ENCODE peak calls at places on chromosomes 2 and 18, in seven cellular contexts. One of them, this sample, is unnamed.
A peak's percentile ranks its signal among the peaks of the same experiment; 100 is the strongest.

GRCh38 chr2:177397501-177398289 is 5.1 kb downstream of the AGPS start:
- DNase-seq in AG09319: peak; percentile 31
- DNase-seq in foreskin fibroblast: peak; percentile 76
- DNase-seq in SK-N-SH: no peak
- DNase-seq in tibial nerve: no peak
- DNase-seq in psoas muscle: no peak
- DNase-seq in activated B cell treated with CpG ODN at 0.5 μM for 24 hours: no peak
- DNase-seq in this sample: no peak

GRCh38 chr2:156867201-156867600 is 390.3 kb upstream of the GALNT5 start:
- DNase-seq in AG09319: no peak
- DNase-seq in foreskin fibroblast: no peak
- DNase-seq in SK-N-SH: no peak
- DNase-seq in tibial nerve: no peak
- DNase-seq in psoas muscle: no peak
- DNase-seq in activated B cell treated with CpG ODN at 0.5 μM for 24 hours: no peak
- DNase-seq in this sample: no peak

GRCh38 chr2:239193426-239193825 is 207.4 kb downstream of the HDAC4 start:
- DNase-seq in AG09319: no peak
- DNase-seq in foreskin fibroblast: no peak
- DNase-seq in SK-N-SH: no peak
- DNase-seq in tibial nerve: no peak
- DNase-seq in psoas muscle: no peak
- DNase-seq in activated B cell treated with CpG ODN at 0.5 μM for 24 hours: no peak
- DNase-seq in this sample: no peak

GRCh38 chr2:67070826-67071225 is 326.3 kb upstream of the ETAA1 start:
- DNase-seq in AG09319: no peak
- DNase-seq in foreskin fibroblast: no peak
- DNase-seq in SK-N-SH: no peak
- DNase-seq in tibial nerve: no peak
- DNase-seq in psoas muscle: no peak
- DNase-seq in activated B cell treated with CpG ODN at 0.5 μM for 24 hours: no peak
- DNase-seq in this sample: no peak

GRCh38 chr18:56038258-56039030 is 450.5 kb upstream of the TCF4 start:
- DNase-seq in AG09319: no peak
- DNase-seq in foreskin fibroblast: no peak
- DNase-seq in SK-N-SH: peak; percentile 63
- DNase-seq in tibial nerve: no peak
- DNase-seq in psoas muscle: no peak
- DNase-seq in activated B cell treated with CpG ODN at 0.5 μM for 24 hours: no peak
- DNase-seq in this sample: no peak

GRCh38 chr2:62415019-62415431 is 91.0 kb downstream of the TMEM17 start:
- DNase-seq in AG09319: no peak
- DNase-seq in foreskin fibroblast: no peak
- DNase-seq in SK-N-SH: no peak
- DNase-seq in tibial nerve: no peak
- DNase-seq in psoas muscle: no peak
- DNase-seq in activated B cell treated with CpG ODN at 0.5 μM for 24 hours: no peak
- DNase-seq in this sample: no peak

GRCh38 chr18:77023115-77023782 is 109.3 kb downstream of the MBP start:
- DNase-seq in AG09319: no peak
- DNase-seq in foreskin fibroblast: no peak
- DNase-seq in SK-N-SH: no peak
- DNase-seq in tibial nerve: no peak
- DNase-seq in psoas muscle: peak; percentile 69
- DNase-seq in activated B cell treated with CpG ODN at 0.5 μM for 24 hours: no peak
- DNase-seq in this sample: no peak

GRCh38 chr2:234770081-234770506 is 181.7 kb upstream of the SH3BP4 start:
- DNase-seq in AG09319: no peak
- DNase-seq in foreskin fibroblast: no peak
- DNase-seq in SK-N-SH: peak; percentile 57
- DNase-seq in tibial nerve: no peak
- DNase-seq in psoas muscle: no peak
- DNase-seq in activated B cell treated with CpG ODN at 0.5 μM for 24 hours: no peak
- DNase-seq in this sample: no peak

GRCh38 chr2:149648282-149649030 is 60.9 kb upstream of the MMADHC start:
- DNase-seq in AG09319: peak; percentile 87
- DNase-seq in foreskin fibroblast: peak; percentile 99
- DNase-seq in SK-N-SH: no peak
- DNase-seq in tibial nerve: no peak
- DNase-seq in psoas muscle: no peak
- DNase-seq in activated B cell treated with CpG ODN at 0.5 μM for 24 hours: no peak
- DNase-seq in this sample: no peak

GRCh38 chr2:173555833-173556232 is 201.2 kb downstream of the CDCA7 start:
- DNase-seq in AG09319: no peak
- DNase-seq in foreskin fibroblast: no peak
- DNase-seq in SK-N-SH: no peak
- DNase-seq in tibial nerve: no peak
- DNase-seq in psoas muscle: no peak
- DNase-seq in activated B cell treated with CpG ODN at 0.5 μM for 24 hours: no peak
- DNase-seq in this sample: no peak

GRCh38 chr2:198028955-198029354 is 224.6 kb downstream of the PLCL1 start:
- DNase-seq in AG09319: no peak
- DNase-seq in foreskin fibroblast: no peak
- DNase-seq in SK-N-SH: no peak
- DNase-seq in tibial nerve: no peak
- DNase-seq in psoas muscle: no peak
- DNase-seq in activated B cell treated with CpG ODN at 0.5 μM for 24 hours: no peak
- DNase-seq in this sample: no peak

GRCh38 chr2:158845869-158846268 is 50.8 kb downstream of the DAPL1 start:
- DNase-seq in AG09319: no peak
- DNase-seq in foreskin fibroblast: no peak
- DNase-seq in SK-N-SH: peak; percentile 30
- DNase-seq in tibial nerve: no peak
- DNase-seq in psoas muscle: no peak
- DNase-seq in activated B cell treated with CpG ODN at 0.5 μM for 24 hours: no peak
- DNase-seq in this sample: no peak

GRCh38 chr2:11796190-11797171 is 50.0 kb downstream of the LPIN1 start:
- DNase-seq in AG09319: peak; percentile 83
- DNase-seq in foreskin fibroblast: peak; percentile 85
- DNase-seq in SK-N-SH: no peak
- DNase-seq in tibial nerve: no peak
- DNase-seq in psoas muscle: no peak
- DNase-seq in activated B cell treated with CpG ODN at 0.5 μM for 24 hours: no peak
- DNase-seq in this sample: no peak

GRCh38 chr2:96903318-96903717 is 33.4 kb upstream of the SEMA4C start:
- DNase-seq in AG09319: no peak
- DNase-seq in foreskin fibroblast: no peak
- DNase-seq in SK-N-SH: peak; percentile 54
- DNase-seq in tibial nerve: no peak
- DNase-seq in psoas muscle: no peak
- DNase-seq in activated B cell treated with CpG ODN at 0.5 μM for 24 hours: no peak
- DNase-seq in this sample: no peak

GRCh38 chr2:111534816-111535803 is 348.9 kb downstream of the ANAPC1 start:
- DNase-seq in AG09319: no peak
- DNase-seq in foreskin fibroblast: peak; percentile 44
- DNase-seq in SK-N-SH: no peak
- DNase-seq in tibial nerve: no peak
- DNase-seq in psoas muscle: no peak
- DNase-seq in activated B cell treated with CpG ODN at 0.5 μM for 24 hours: no peak
- DNase-seq in this sample: no peak

GRCh38 chr2:108594982-108595464 is 60.8 kb downstream of the LIMS1 start:
- DNase-seq in AG09319: no peak
- DNase-seq in foreskin fibroblast: peak; percentile 92
- DNase-seq in SK-N-SH: no peak
- DNase-seq in tibial nerve: no peak
- DNase-seq in psoas muscle: no peak
- DNase-seq in activated B cell treated with CpG ODN at 0.5 μM for 24 hours: no peak
- DNase-seq in this sample: peak; percentile 62

GRCh38 chr2:229752970-229753729 is 38.8 kb upstream of the DNER start:
- DNase-seq in AG09319: no peak
- DNase-seq in foreskin fibroblast: no peak
- DNase-seq in SK-N-SH: peak; percentile 16
- DNase-seq in tibial nerve: no peak
- DNase-seq in psoas muscle: no peak
- DNase-seq in activated B cell treated with CpG ODN at 0.5 μM for 24 hours: no peak
- DNase-seq in this sample: no peak

GRCh38 chr2:228268756-228269155 is 87.3 kb upstream of the SPHKAP start:
- DNase-seq in AG09319: no peak
- DNase-seq in foreskin fibroblast: no peak
- DNase-seq in SK-N-SH: no peak
- DNase-seq in tibial nerve: no peak
- DNase-seq in psoas muscle: no peak
- DNase-seq in activated B cell treated with CpG ODN at 0.5 μM for 24 hours: no peak
- DNase-seq in this sample: no peak

GRCh38 chr2:25372405-25373268 is 30.9 kb upstream of the DNMT3A start:
- DNase-seq in AG09319: no peak
- DNase-seq in foreskin fibroblast: no peak
- DNase-seq in SK-N-SH: peak; percentile 37
- DNase-seq in tibial nerve: no peak
- DNase-seq in psoas muscle: no peak
- DNase-seq in activated B cell treated with CpG ODN at 0.5 μM for 24 hours: peak; percentile 9
- DNase-seq in this sample: no peak

GRCh38 chr2:121360566-121361300 is 75.7 kb upstream of the TFCP2L1 start:
- DNase-seq in AG09319: no peak
- DNase-seq in foreskin fibroblast: peak; percentile 88
- DNase-seq in SK-N-SH: no peak
- DNase-seq in tibial nerve: no peak
- DNase-seq in psoas muscle: peak; percentile 78
- DNase-seq in activated B cell treated with CpG ODN at 0.5 μM for 24 hours: no peak
- DNase-seq in this sample: no peak

GRCh38 chr2:41856946-41857345 is 190.9 kb upstream of the PKDCC start:
- DNase-seq in AG09319: no peak
- DNase-seq in foreskin fibroblast: no peak
- DNase-seq in SK-N-SH: no peak
- DNase-seq in tibial nerve: no peak
- DNase-seq in psoas muscle: no peak
- DNase-seq in activated B cell treated with CpG ODN at 0.5 μM for 24 hours: no peak
- DNase-seq in this sample: no peak

GRCh38 chr2:109218087-109218791 is 89.2 kb downstream of the SH3RF3 start:
- DNase-seq in AG09319: no peak
- DNase-seq in foreskin fibroblast: no peak
- DNase-seq in SK-N-SH: no peak
- DNase-seq in tibial nerve: no peak
- DNase-seq in psoas muscle: no peak
- DNase-seq in activated B cell treated with CpG ODN at 0.5 μM for 24 hours: no peak
- DNase-seq in this sample: peak; percentile 14

GRCh38 chr2:160109939-160110673 is 47.7 kb upstream of the PLA2R1 start:
- DNase-seq in AG09319: peak; percentile 66
- DNase-seq in foreskin fibroblast: peak; percentile 75
- DNase-seq in SK-N-SH: peak; percentile 71
- DNase-seq in tibial nerve: peak; percentile 24
- DNase-seq in psoas muscle: peak; percentile 70
- DNase-seq in activated B cell treated with CpG ODN at 0.5 μM for 24 hours: no peak
- DNase-seq in this sample: peak; percentile 63
- TF ChIP-seq CTCF in AG09319: peak; percentile 75
- TF ChIP-seq CTCF in foreskin fibroblast: peak; percentile 73
- TF ChIP-seq CTCF in SK-N-SH: peak; percentile 90
- TF ChIP-seq CTCF in tibial nerve: peak; percentile 71
- TF ChIP-seq CTCF in psoas muscle: peak; percentile 87
- TF ChIP-seq CTCF in activated B cell treated with CpG ODN at 0.5 μM for 24 hours: no peak
- TF ChIP-seq CTCF in this sample: peak; percentile 87

GRCh38 chr2:42979416-42979869 is 187.1 kb upstream of the HAAO start:
- DNase-seq in AG09319: no peak
- DNase-seq in foreskin fibroblast: no peak
- DNase-seq in SK-N-SH: no peak
- DNase-seq in tibial nerve: no peak
- DNase-seq in psoas muscle: no peak
- DNase-seq in activated B cell treated with CpG ODN at 0.5 μM for 24 hours: no peak
- DNase-seq in this sample: no peak
- TF ChIP-seq CTCF in AG09319: no peak
- TF ChIP-seq CTCF in foreskin fibroblast: no peak
- TF ChIP-seq CTCF in SK-N-SH: no peak
- TF ChIP-seq CTCF in tibial nerve: no peak
- TF ChIP-seq CTCF in psoas muscle: no peak
- TF ChIP-seq CTCF in activated B cell treated with CpG ODN at 0.5 μM for 24 hours: no peak
- TF ChIP-seq CTCF in this sample: no peak

DNA sequence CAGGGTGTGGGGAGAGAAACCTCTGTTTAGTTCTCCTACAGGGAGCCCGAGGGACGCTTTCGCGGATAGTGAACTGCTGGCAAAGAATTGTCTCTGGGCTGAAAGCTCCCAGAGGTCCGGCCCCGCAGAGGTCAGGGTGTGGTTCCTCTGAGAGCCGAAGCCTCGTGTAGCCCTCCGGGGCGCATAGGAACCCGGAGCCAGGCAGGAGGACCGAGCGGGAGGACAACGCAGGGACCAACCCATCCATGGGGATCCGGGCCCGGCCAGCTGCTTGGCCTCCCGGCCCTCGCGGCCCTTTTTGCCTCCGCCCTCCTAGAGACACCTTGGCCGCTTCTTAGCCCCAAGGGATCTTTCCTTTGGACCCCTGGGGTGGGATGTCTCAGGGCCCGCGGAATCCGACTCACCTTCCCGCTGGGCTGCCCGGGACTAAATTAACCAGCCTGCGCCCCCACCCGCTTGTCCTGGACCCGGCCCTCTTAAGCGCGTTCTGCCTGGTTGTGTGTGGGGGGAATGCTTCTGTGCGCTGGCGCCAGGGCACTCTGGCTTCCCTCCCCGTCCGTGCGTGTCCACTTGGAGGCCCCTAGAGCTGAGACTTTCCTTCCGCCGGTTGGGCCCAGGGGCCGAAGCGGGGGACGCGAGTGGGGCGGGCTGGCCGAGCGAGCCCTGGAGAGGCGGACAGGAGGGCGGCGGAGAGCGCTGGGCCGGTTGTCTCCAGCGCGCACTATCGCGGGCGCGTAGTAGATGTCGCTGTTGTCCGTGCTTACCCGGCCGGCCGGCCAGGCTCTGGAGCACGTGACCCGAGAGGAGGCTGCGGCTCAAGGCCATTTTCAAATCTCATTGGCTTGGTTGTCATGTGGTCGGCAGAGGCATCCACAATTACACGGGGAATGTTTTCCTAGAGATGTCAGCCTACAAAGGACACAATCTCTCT is at the start of gene HOXD10:
- DNase-seq in AG09319: no peak
- DNase-seq in foreskin fibroblast: no peak
- DNase-seq in SK-N-SH: peak; percentile 90
- DNase-seq in tibial nerve: no peak
- DNase-seq in psoas muscle: peak; percentile 81
- DNase-seq in activated B cell treated with CpG ODN at 0.5 μM for 24 hours: no peak
- DNase-seq in this sample: no peak
- TF ChIP-seq CTCF in AG09319: no peak
- TF ChIP-seq CTCF in foreskin fibroblast: peak; percentile 13
- TF ChIP-seq CTCF in SK-N-SH: peak; percentile 52
- TF ChIP-seq CTCF in tibial nerve: peak; percentile 15
- TF ChIP-seq CTCF in psoas muscle: peak; percentile 23
- TF ChIP-seq CTCF in activated B cell treated with CpG ODN at 0.5 μM for 24 hours: no peak
- TF ChIP-seq CTCF in this sample: no peak

GRCh38 chr2:28750316-28751101 is 1.1 kb upstream of the PPP1CB start:
- DNase-seq in AG09319: no peak
- DNase-seq in foreskin fibroblast: peak; percentile 25
- DNase-seq in SK-N-SH: peak; percentile 28
- DNase-seq in tibial nerve: no peak
- DNase-seq in psoas muscle: no peak
- DNase-seq in activated B cell treated with CpG ODN at 0.5 μM for 24 hours: no peak
- DNase-seq in this sample: peak; percentile 70

GRCh38 chr2:28752608-28752984 is 966 bp downstream of the PPP1CB start:
- DNase-seq in AG09319: no peak
- DNase-seq in foreskin fibroblast: no peak
- DNase-seq in SK-N-SH: no peak
- DNase-seq in tibial nerve: no peak
- DNase-seq in psoas muscle: no peak
- DNase-seq in activated B cell treated with CpG ODN at 0.5 μM for 24 hours: no peak
- DNase-seq in this sample: no peak

GRCh38 chr2:28753043-28753683 is 1.5 kb downstream of the PPP1CB start:
- DNase-seq in AG09319: peak; percentile 44
- DNase-seq in foreskin fibroblast: peak; percentile 41
- DNase-seq in SK-N-SH: peak; percentile 53
- DNase-seq in tibial nerve: peak; percentile 53
- DNase-seq in psoas muscle: peak; percentile 73
- DNase-seq in activated B cell treated with CpG ODN at 0.5 μM for 24 hours: no peak
- DNase-seq in this sample: peak; percentile 62

GRCh38 chr2:28751956-28752607 is 452 bp downstream of the PPP1CB start:
- DNase-seq in AG09319: no peak
- DNase-seq in foreskin fibroblast: no peak
- DNase-seq in SK-N-SH: peak; percentile 79
- DNase-seq in tibial nerve: no peak
- DNase-seq in psoas muscle: peak; percentile 68
- DNase-seq in activated B cell treated with CpG ODN at 0.5 μM for 24 hours: no peak
- DNase-seq in this sample: peak; percentile 43

GRCh38 chr2:28751102-28751955 is at the start of gene PPP1CB:
- DNase-seq in AG09319: peak; percentile 94
- DNase-seq in foreskin fibroblast: peak; percentile 98
- DNase-seq in SK-N-SH: peak; percentile 99
- DNase-seq in tibial nerve: peak; percentile 89
- DNase-seq in psoas muscle: peak; percentile 99
- DNase-seq in activated B cell treated with CpG ODN at 0.5 μM for 24 hours: peak; percentile 96
- DNase-seq in this sample: peak; percentile 93
- TF ChIP-seq CTCF in AG09319: peak; percentile 13
- TF ChIP-seq CTCF in foreskin fibroblast: peak; percentile 8
- TF ChIP-seq CTCF in SK-N-SH: peak; percentile 22
- TF ChIP-seq CTCF in tibial nerve: peak; percentile 35
- TF ChIP-seq CTCF in psoas muscle: peak; percentile 37
- TF ChIP-seq CTCF in activated B cell treated with CpG ODN at 0.5 μM for 24 hours: no peak
- TF ChIP-seq CTCF in this sample: no peak